ENCODE peak calls at places on chromosomes 7 and 10, in seven cellular contexts. J is cardiac muscle cell; L is activated CD4-positive, alpha-beta T cell treated with anti-CD3 and anti-CD28 coated beads, Interleukin-2, amount 50 U/mL, for 4 hours; U is osteocyte; W is activated naive CD4-positive, alpha-beta T cell treated with Interleukin-2 at 50 U/mL for 16 hours; O is AG20443; S is memory B cell. X is an unnamed sample.

GRCh38 chr7:55274156-55274555 is 91.0 kb upstream of the LANCL2 start:
- DNase-seq in U (no peak), S (no peak), J (no peak), L (no peak), O (no peak), W (no peak), X (no peak)

GRCh38 chr10:60611291-60611747 is 167.0 kb upstream of the CDK1 start:
- DNase-seq in U (no peak), W (peak; percentile 19), O (peak; percentile 62), S (no peak), L (no peak), J (no peak), X (peak; percentile 24)

GRCh38 chr7:7323921-7324320 is 141.6 kb downstream of the C1GALT1 start:
- DNase-seq in S (no peak), O (no peak), L (no peak), U (no peak), J (no peak), W (no peak), X (no peak)

GRCh38 chr7:143382126-143382790 is 1.1 kb downstream of the ZYX start:
- DNase-seq in L (no peak), W (no peak), S (no peak), J (no peak), U (no peak), O (peak; percentile 14), X (no peak)

GRCh38 chr7:131530137-131530536 is 26.3 kb downstream of the PODXL start:
- DNase-seq in S (no peak), J (no peak), W (no peak), L (no peak), U (no peak), O (no peak), X (no peak)

GRCh38 chr7:10282909-10283308 is 690.8 kb upstream of the PHF14 start:
- DNase-seq in L (no peak), J (no peak), O (no peak), S (no peak), U (no peak), W (no peak), X (no peak)

GRCh38 chr10:67779455-67780205 is 58.4 kb downstream of the DNAJC12 start:
- DNase-seq in L (peak; percentile 55), U (no peak), S (peak; percentile 80), W (peak; percentile 57), O (peak; percentile 73), J (peak; percentile 87), X (peak; percentile 89)

GRCh38 chr10:60536529-60537114 is 146.9 kb upstream of the ANK3 start:
- DNase-seq in J (no peak), W (peak; percentile 15), S (no peak), L (no peak), O (peak; percentile 11), U (no peak), X (no peak)

GRCh38 chr7:8389898-8390642 is 43.3 kb upstream of the NXPH1 start:
- DNase-seq in S (no peak), W (no peak), J (peak; percentile 50), U (no peak), O (no peak), L (no peak), X (peak; percentile 82)

GRCh38 chr10:7544203-7544602 is 122.6 kb downstream of the ITIH5 start:
- DNase-seq in J (no peak), S (no peak), W (no peak), L (no peak), U (no peak), O (no peak), X (no peak)

GRCh38 chr10:3684891-3685290 is 100.1 kb downstream of the KLF6 start:
- DNase-seq in U (no peak), S (no peak), O (no peak), J (peak; percentile 56), W (no peak), L (no peak), X (no peak)

GRCh38 chr10:112279482-112279881 is 3.7 kb upstream of the TECTB start:
- DNase-seq in O (no peak), W (no peak), U (no peak), J (no peak), L (no peak), S (no peak), X (peak; percentile 25)

GRCh38 chr10:29657719-29658274 is 23.0 kb upstream of the SVIL start:
- DNase-seq in L (no peak), J (no peak), U (no peak), S (no peak), W (peak; percentile 15), O (no peak), X (peak; percentile 54)

GRCh38 chr7:44377134-44377463 is 51.7 kb upstream of the CAMK2B start:
- DNase-seq in U (no peak), O (peak; percentile 2), S (no peak), L (no peak), J (no peak), W (no peak), X (no peak)

GRCh38 chr10:93468532-93469213 is 13.5 kb downstream of the MYOF start:
- DNase-seq in O (peak; percentile 82), L (no peak), J (no peak), W (no peak), S (no peak), U (no peak), X (no peak)

GRCh38 chr10:12687996-12688395 is 313.5 kb downstream of the CCDC3 start:
- DNase-seq in O (no peak), L (no peak), U (no peak), S (no peak), W (no peak), J (no peak), X (no peak)

GRCh38 chr10:24465124-24465874 is 256.4 kb downstream of the KIAA1217 start:
- DNase-seq in S (no peak), J (peak; percentile 35), W (no peak), U (no peak), O (peak; percentile 80), L (no peak), X (peak; percentile 51)

GRCh38 chr7:34026481-34027225 is 121.3 kb downstream of the BMPER start:
- DNase-seq in O (no peak), L (no peak), W (no peak), U (no peak), J (no peak), S (no peak), X (no peak)

GRCh38 chr10:128796513-128796912 is 670.3 kb upstream of the MKI67 start:
- DNase-seq in U (no peak), L (no peak), O (no peak), S (no peak), W (no peak), J (no peak), X (no peak)

GRCh38 chr10:66322261-66322660 is 603.6 kb upstream of the LRRTM3 start:
- DNase-seq in S (no peak), L (no peak), O (no peak), W (no peak), U (no peak), J (peak; percentile 61), X (peak; percentile 13)

GRCh38 chr10:12235116-12235694 is 39.2 kb downstream of the CDC123 start:
- DNase-seq in S (no peak), L (no peak), W (no peak), J (peak; percentile 54), U (no peak), O (no peak), X (no peak)

GRCh38 chr10:4129866-4130455 is 345.0 kb upstream of the KLF6 start:
- DNase-seq in L (no peak), U (no peak), O (no peak), W (no peak), J (no peak), S (no peak), X (no peak)

GRCh38 chr7:139774376-139774775 is 3.4 kb downstream of the HIPK2 start:
- DNase-seq in S (no peak), J (no peak), U (no peak), O (peak; percentile 56), W (no peak), L (no peak), X (no peak)

GRCh38 chr10:78203915-78204818 is 170.5 kb downstream of the RPS24 start:
- DNase-seq in W (no peak), L (no peak), S (no peak), U (no peak), J (no peak), O (no peak), X (peak; percentile 55)

GRCh38 chr7:91772100-91772794 is 108.3 kb downstream of the MTERF1 start:
- DNase-seq in O (peak; percentile 12), L (no peak), W (no peak), J (no peak), S (no peak), U (no peak), X (no peak)

GRCh38 chr7:99002827-99003212 is 124.5 kb downstream of the TRRAP start:
- DNase-seq in L (no peak), U (peak; percentile 73), J (no peak), O (no peak), S (no peak), W (no peak), X (no peak)

GRCh38 chr10:50231515-50232260 is 19.6 kb downstream of the ASAH2 start:
- DNase-seq in L (no peak), W (no peak), O (no peak), U (no peak), S (no peak), J (no peak), X (no peak)

GRCh38 chr10:13526952-13527863 is 1.6 kb downstream of the BEND7 start:
- DNase-seq in J (no peak), W (no peak), U (no peak), L (no peak), S (no peak), O (peak; percentile 65), X (peak; percentile 21)

GRCh38 chr10:27490807-27491206 is 13.3 kb upstream of the RAB18 start:
- DNase-seq in L (no peak), J (no peak), O (peak; percentile 18), W (no peak), S (no peak), U (no peak), X (no peak)